ENCODE peak calls at places on chromosome 16, in eight cellular contexts. One of them, this sample, is unnamed. For H3K9me3, the result is how much of the 10 kb centered on the place peaks cover.

GRCh38 chr16:63553980-63554379 is 1517.7 kb upstream of the CDH8 start:
- DNase-seq in right lobe of liver: no peak
- DNase-seq in CD4-positive, alpha-beta T cell: no peak
- DNase-seq in cardiac muscle cell: no peak
- DNase-seq in SJSA1: no peak
- DNase-seq in stomach: no peak
- DNase-seq in right atrium auricular region: no peak
- DNase-seq in osteoblast: no peak
- DNase-seq in this sample: no peak

GRCh38 chr16:12951392-12951791 is 50.0 kb downstream of the SHISA9 start:
- DNase-seq in stomach: no peak
- DNase-seq in right lobe of liver: no peak
- DNase-seq in osteoblast: no peak
- DNase-seq in CD4-positive, alpha-beta T cell: no peak
- DNase-seq in cardiac muscle cell: no peak
- DNase-seq in SJSA1: no peak
- DNase-seq in right atrium auricular region: no peak
- DNase-seq in this sample: no peak

GRCh38 chr16:50025544-50025931 is 513 bp downstream of the CNEP1R1 start:
- DNase-seq in right atrium auricular region: no peak
- DNase-seq in osteoblast: peak
- DNase-seq in cardiac muscle cell: peak
- DNase-seq in stomach: no peak
- DNase-seq in CD4-positive, alpha-beta T cell: no peak
- DNase-seq in right lobe of liver: no peak
- DNase-seq in SJSA1: no peak
- DNase-seq in this sample: peak

GRCh38 chr16:14628806-14629611 is 1.1 kb downstream of the PARN start:
- DNase-seq in osteoblast: no peak
- DNase-seq in stomach: no peak
- DNase-seq in right lobe of liver: no peak
- DNase-seq in SJSA1: no peak
- DNase-seq in cardiac muscle cell: peak
- DNase-seq in right atrium auricular region: peak
- DNase-seq in CD4-positive, alpha-beta T cell: no peak
- DNase-seq in this sample: peak

GRCh38 chr16:56866955-56867830 is 2.2 kb downstream of the SLC12A3 start:
- DNase-seq in cardiac muscle cell: peak
- DNase-seq in right lobe of liver: no peak
- DNase-seq in CD4-positive, alpha-beta T cell: no peak
- DNase-seq in stomach: peak
- DNase-seq in SJSA1: no peak
- DNase-seq in right atrium auricular region: no peak
- DNase-seq in osteoblast: peak
- DNase-seq in this sample: peak

GRCh38 chr16:15556130-15556529 is 86.8 kb downstream of the MARF1 start:
- DNase-seq in osteoblast: no peak
- DNase-seq in right lobe of liver: no peak
- DNase-seq in SJSA1: no peak
- DNase-seq in cardiac muscle cell: no peak
- DNase-seq in stomach: no peak
- DNase-seq in right atrium auricular region: no peak
- DNase-seq in CD4-positive, alpha-beta T cell: no peak
- DNase-seq in this sample: no peak

GRCh38 chr16:10957771-10958486 is 13.6 kb downstream of the CLEC16A start:
- DNase-seq in right atrium auricular region: no peak
- DNase-seq in osteoblast: no peak
- DNase-seq in CD4-positive, alpha-beta T cell: no peak
- DNase-seq in cardiac muscle cell: no peak
- DNase-seq in SJSA1: no peak
- DNase-seq in right lobe of liver: no peak
- DNase-seq in stomach: no peak
- DNase-seq in this sample: no peak

GRCh38 chr16:49467540-49468372 is 94.2 kb downstream of the C16orf78 start:
- DNase-seq in stomach: peak
- DNase-seq in SJSA1: peak
- DNase-seq in right atrium auricular region: peak
- DNase-seq in cardiac muscle cell: no peak
- DNase-seq in osteoblast: no peak
- DNase-seq in CD4-positive, alpha-beta T cell: no peak
- DNase-seq in right lobe of liver: peak
- DNase-seq in this sample: no peak

GRCh38 chr16:11852092-11852809 is 909 bp upstream of the RSL1D1 start:
- DNase-seq in CD4-positive, alpha-beta T cell: no peak
- DNase-seq in right lobe of liver: no peak
- DNase-seq in osteoblast: no peak
- DNase-seq in right atrium auricular region: no peak
- DNase-seq in SJSA1: peak
- DNase-seq in cardiac muscle cell: peak
- DNase-seq in stomach: no peak
- DNase-seq in this sample: peak

GRCh38 chr16:56262148-56262878 is 71.0 kb downstream of the GNAO1 start:
- DNase-seq in SJSA1: no peak
- DNase-seq in osteoblast: no peak
- DNase-seq in stomach: no peak
- DNase-seq in cardiac muscle cell: no peak
- DNase-seq in CD4-positive, alpha-beta T cell: peak
- DNase-seq in right lobe of liver: no peak
- DNase-seq in right atrium auricular region: no peak
- DNase-seq in this sample: no peak

GRCh38 chr16:64412578-64413280 is 709.1 kb downstream of the CDH11 start:
- DNase-seq in stomach: no peak
- DNase-seq in osteoblast: peak
- DNase-seq in CD4-positive, alpha-beta T cell: no peak
- DNase-seq in right atrium auricular region: no peak
- DNase-seq in right lobe of liver: no peak
- DNase-seq in cardiac muscle cell: peak
- DNase-seq in SJSA1: no peak
- DNase-seq in this sample: no peak

GRCh38 chr16:29318037-29318436 is 88.5 kb downstream of the NPIPB11 start:
- DNase-seq in right lobe of liver: no peak
- DNase-seq in cardiac muscle cell: no peak
- DNase-seq in stomach: no peak
- DNase-seq in SJSA1: no peak
- DNase-seq in osteoblast: peak
- DNase-seq in right atrium auricular region: no peak
- DNase-seq in CD4-positive, alpha-beta T cell: no peak
- DNase-seq in this sample: no peak

GRCh38 chr16:48608452-48608851 is 1.5 kb downstream of the N4BP1 start:
- DNase-seq in right atrium auricular region: no peak
- DNase-seq in SJSA1: peak
- DNase-seq in osteoblast: peak
- DNase-seq in stomach: no peak
- DNase-seq in CD4-positive, alpha-beta T cell: no peak
- DNase-seq in cardiac muscle cell: no peak
- DNase-seq in right lobe of liver: no peak
- DNase-seq in this sample: peak

DNA sequence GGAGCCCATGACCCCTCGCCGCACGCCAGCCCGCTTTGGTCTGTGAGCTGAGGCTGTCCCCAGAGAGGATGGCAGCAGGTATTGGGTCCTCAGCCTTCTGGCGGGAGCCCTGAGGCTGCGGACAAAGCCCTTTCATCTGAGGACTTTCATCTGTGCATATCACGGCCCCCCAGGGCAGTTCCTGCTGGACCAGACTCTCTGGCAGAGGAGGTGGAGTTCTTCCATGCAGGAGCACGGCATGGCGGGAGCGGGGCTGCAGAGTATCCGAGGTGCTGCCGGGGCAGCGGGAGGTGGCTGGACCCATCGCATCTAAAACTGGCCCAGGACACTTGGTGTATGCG is 18.8 kb downstream of the DHX38 start:
- DNase-seq in CD4-positive, alpha-beta T cell: no peak
- DNase-seq in cardiac muscle cell: no peak
- DNase-seq in osteoblast: peak
- DNase-seq in right atrium auricular region: no peak
- DNase-seq in stomach: no peak
- DNase-seq in SJSA1: no peak
- DNase-seq in right lobe of liver: no peak
- DNase-seq in this sample: no peak
- H3K9me3 ChIP-seq in CD4-positive, alpha-beta T cell: under half
- H3K9me3 ChIP-seq in cardiac muscle cell: under half
- H3K9me3 ChIP-seq in osteoblast: under half
- H3K9me3 ChIP-seq in right atrium auricular region: under half
- H3K9me3 ChIP-seq in stomach: under half
- H3K9me3 ChIP-seq in SJSA1: under half
- H3K9me3 ChIP-seq in right lobe of liver: under half
- H3K9me3 ChIP-seq in this sample: under half

GRCh38 chr16:35599429-35600165 is 2140.2 kb downstream of the TP53TG3F start:
- DNase-seq in stomach: no peak
- DNase-seq in CD4-positive, alpha-beta T cell: no peak
- DNase-seq in osteoblast: no peak
- DNase-seq in SJSA1: no peak
- DNase-seq in right lobe of liver: no peak
- DNase-seq in right atrium auricular region: no peak
- DNase-seq in cardiac muscle cell: no peak
- DNase-seq in this sample: no peak

GRCh38 chr16:35596467-35596866 is 2137.1 kb downstream of the TP53TG3F start:
- DNase-seq in CD4-positive, alpha-beta T cell: no peak
- DNase-seq in stomach: no peak
- DNase-seq in osteoblast: no peak
- DNase-seq in SJSA1: no peak
- DNase-seq in right atrium auricular region: no peak
- DNase-seq in right lobe of liver: no peak
- DNase-seq in cardiac muscle cell: no peak
- DNase-seq in this sample: no peak

GRCh38 chr16:35598696-35599332 is 2139.4 kb downstream of the TP53TG3F start:
- DNase-seq in right lobe of liver: no peak
- DNase-seq in right atrium auricular region: no peak
- DNase-seq in SJSA1: no peak
- DNase-seq in osteoblast: no peak
- DNase-seq in stomach: no peak
- DNase-seq in CD4-positive, alpha-beta T cell: no peak
- DNase-seq in cardiac muscle cell: no peak
- DNase-seq in this sample: no peak

GRCh38 chr16:35605921-35606320 is 2146.5 kb downstream of the TP53TG3F start:
- DNase-seq in stomach: no peak
- DNase-seq in osteoblast: no peak
- DNase-seq in cardiac muscle cell: no peak
- DNase-seq in right lobe of liver: no peak
- DNase-seq in SJSA1: no peak
- DNase-seq in CD4-positive, alpha-beta T cell: no peak
- DNase-seq in right atrium auricular region: no peak
- DNase-seq in this sample: no peak

GRCh38 chr16:35602116-35602515 is 2142.7 kb downstream of the TP53TG3F start:
- DNase-seq in cardiac muscle cell: no peak
- DNase-seq in osteoblast: no peak
- DNase-seq in right lobe of liver: no peak
- DNase-seq in SJSA1: no peak
- DNase-seq in CD4-positive, alpha-beta T cell: no peak
- DNase-seq in stomach: no peak
- DNase-seq in right atrium auricular region: no peak
- DNase-seq in this sample: no peak
- H3K9me3 ChIP-seq in cardiac muscle cell: under half
- H3K9me3 ChIP-seq in osteoblast: under half
- H3K9me3 ChIP-seq in right lobe of liver: under half
- H3K9me3 ChIP-seq in SJSA1: under half
- H3K9me3 ChIP-seq in CD4-positive, alpha-beta T cell: under half
- H3K9me3 ChIP-seq in stomach: under half
- H3K9me3 ChIP-seq in right atrium auricular region: under half
- H3K9me3 ChIP-seq in this sample: under half

GRCh38 chr16:35342012-35342411 is 1882.6 kb downstream of the TP53TG3F start:
- DNase-seq in cardiac muscle cell: no peak
- DNase-seq in right lobe of liver: no peak
- DNase-seq in right atrium auricular region: no peak
- DNase-seq in CD4-positive, alpha-beta T cell: no peak
- DNase-seq in stomach: no peak
- DNase-seq in SJSA1: no peak
- DNase-seq in osteoblast: no peak
- DNase-seq in this sample: no peak

GRCh38 chr16:35339337-35339736 is 1879.9 kb downstream of the TP53TG3F start:
- DNase-seq in right lobe of liver: no peak
- DNase-seq in osteoblast: no peak
- DNase-seq in SJSA1: no peak
- DNase-seq in right atrium auricular region: no peak
- DNase-seq in cardiac muscle cell: no peak
- DNase-seq in CD4-positive, alpha-beta T cell: no peak
- DNase-seq in stomach: no peak
- DNase-seq in this sample: no peak

GRCh38 chr16:35344012-35344762 is 1884.8 kb downstream of the TP53TG3F start:
- DNase-seq in cardiac muscle cell: no peak
- DNase-seq in right lobe of liver: no peak
- DNase-seq in CD4-positive, alpha-beta T cell: no peak
- DNase-seq in osteoblast: no peak
- DNase-seq in stomach: no peak
- DNase-seq in right atrium auricular region: no peak
- DNase-seq in SJSA1: no peak
- DNase-seq in this sample: no peak
- H3K9me3 ChIP-seq in cardiac muscle cell: under half
- H3K9me3 ChIP-seq in right lobe of liver: under half
- H3K9me3 ChIP-seq in CD4-positive, alpha-beta T cell: under half
- H3K9me3 ChIP-seq in osteoblast: under half
- H3K9me3 ChIP-seq in stomach: under half
- H3K9me3 ChIP-seq in right atrium auricular region: under half
- H3K9me3 ChIP-seq in SJSA1: under half
- H3K9me3 ChIP-seq in this sample: under half

DNA sequence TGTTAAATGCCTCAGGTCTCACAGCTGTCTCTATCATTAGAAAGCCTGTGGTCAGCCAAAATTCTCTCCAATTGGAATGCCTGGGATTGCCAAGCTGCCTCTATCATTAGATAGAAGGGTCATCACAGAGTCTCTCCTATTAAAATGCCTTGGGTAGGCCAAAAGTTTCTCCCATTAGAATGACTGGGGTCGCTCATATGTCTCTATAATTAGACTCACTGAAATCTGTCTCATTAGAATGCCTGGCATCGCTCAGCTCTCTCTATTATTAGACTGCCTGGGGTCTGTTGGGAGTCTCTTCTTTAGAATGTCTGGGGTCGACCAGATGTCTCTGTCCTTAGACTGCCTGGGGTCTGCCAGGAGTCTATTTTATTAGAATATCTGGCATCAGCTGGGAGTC is 2265.1 kb downstream of the TP53TG3F start:
- DNase-seq in right lobe of liver: no peak
- DNase-seq in stomach: no peak
- DNase-seq in osteoblast: no peak
- DNase-seq in right atrium auricular region: no peak
- DNase-seq in cardiac muscle cell: no peak
- DNase-seq in CD4-positive, alpha-beta T cell: no peak
- DNase-seq in SJSA1: no peak
- DNase-seq in this sample: no peak
- H3K9me3 ChIP-seq in right lobe of liver: under half
- H3K9me3 ChIP-seq in stomach: half or more
- H3K9me3 ChIP-seq in osteoblast: under half
- H3K9me3 ChIP-seq in right atrium auricular region: under half
- H3K9me3 ChIP-seq in cardiac muscle cell: under half
- H3K9me3 ChIP-seq in CD4-positive, alpha-beta T cell: under half
- H3K9me3 ChIP-seq in SJSA1: under half
- H3K9me3 ChIP-seq in this sample: under half

GRCh38 chr16:87461466-87461975 is 31.3 kb downstream of the ZCCHC14 start:
- DNase-seq in stomach: peak
- DNase-seq in right atrium auricular region: peak
- DNase-seq in SJSA1: no peak
- DNase-seq in osteoblast: no peak
- DNase-seq in cardiac muscle cell: peak
- DNase-seq in CD4-positive, alpha-beta T cell: no peak
- DNase-seq in right lobe of liver: peak
- DNase-seq in this sample: peak
- H3K9me3 ChIP-seq in stomach: under half
- H3K9me3 ChIP-seq in right atrium auricular region: under half
- H3K9me3 ChIP-seq in SJSA1: under half
- H3K9me3 ChIP-seq in osteoblast: under half
- H3K9me3 ChIP-seq in cardiac muscle cell: under half
- H3K9me3 ChIP-seq in CD4-positive, alpha-beta T cell: under half
- H3K9me3 ChIP-seq in right lobe of liver: under half
- H3K9me3 ChIP-seq in this sample: under half

GRCh38 chr16:35414139-35414538 is 1954.7 kb downstream of the TP53TG3F start:
- DNase-seq in SJSA1: no peak
- DNase-seq in right lobe of liver: no peak
- DNase-seq in right atrium auricular region: no peak
- DNase-seq in cardiac muscle cell: no peak
- DNase-seq in CD4-positive, alpha-beta T cell: no peak
- DNase-seq in osteoblast: no peak
- DNase-seq in stomach: no peak
- DNase-seq in this sample: no peak
- H3K9me3 ChIP-seq in SJSA1: under half
- H3K9me3 ChIP-seq in right lobe of liver: under half
- H3K9me3 ChIP-seq in right atrium auricular region: under half
- H3K9me3 ChIP-seq in cardiac muscle cell: under half
- H3K9me3 ChIP-seq in CD4-positive, alpha-beta T cell: under half
- H3K9me3 ChIP-seq in osteoblast: under half
- H3K9me3 ChIP-seq in stomach: under half
- H3K9me3 ChIP-seq in this sample: under half

This sample was measured in Karpas-422.